ENCODE peak calls at places on chromosome 10, in six cellular contexts. Z is GM12864; D is body of pancreas; O is activated T-helper 1 cell treated with anti-CD3 and anti-CD28 coated beads, Interleukin-2, amount 50 U/mL, for 16 hours; F is HT1080; S is NCI-H1092. M is an unnamed sample.
A peak's percentile ranks its signal among the peaks of the same experiment; 100 is the strongest.

GRCh38 chr10:73771722-73772279 is 10.0 kb upstream of the CHCHD1 start:
- DNase-seq in Z (no peak), D (peak; percentile 81), O (peak; percentile 67), F (no peak), S (peak; percentile 17), M (peak; percentile 76)

GRCh38 chr10:99296605-99297004 is 32.6 kb upstream of the CNNM1 start:
- DNase-seq in Z (no peak), D (no peak), O (no peak), F (no peak), S (no peak), M (no peak)

GRCh38 chr10:64369885-64370773 is 848.9 kb downstream of the REEP3 start:
- DNase-seq in Z (no peak), D (no peak), O (no peak), F (no peak), S (no peak), M (no peak)

GRCh38 chr10:112783653-112784426 is 166.2 kb upstream of the TCF7L2 start:
- DNase-seq in Z (no peak), D (no peak), O (no peak), F (no peak), S (peak; percentile 2), M (no peak)

GRCh38 chr10:12780634-12781601 is 220.6 kb downstream of the CCDC3 start:
- DNase-seq in Z (no peak), D (no peak), O (no peak), F (no peak), S (no peak), M (peak; percentile 93)

GRCh38 chr10:54614062-54614461 is 187.0 kb downstream of the PCDH15 start:
- DNase-seq in Z (no peak), D (no peak), O (no peak), F (no peak), S (no peak), M (no peak)

GRCh38 chr10:59310324-59310914 is 51.9 kb downstream of the FAM13C start:
- DNase-seq in Z (no peak), D (no peak), O (no peak), F (no peak), S (no peak), M (no peak)

GRCh38 chr10:96360766-96361165 is 2.0 kb upstream of the OPALIN start:
- DNase-seq in Z (no peak), D (no peak), O (no peak), F (no peak), S (no peak), M (no peak)

GRCh38 chr10:117364121-117364960 is 10.9 kb downstream of the PDZD8 start:
- DNase-seq in Z (no peak), D (no peak), O (no peak), F (peak; percentile 18), S (no peak), M (no peak)

GRCh38 chr10:113997428-113997827 is 46.2 kb upstream of the ADRB1 start:
- DNase-seq in Z (no peak), D (peak; percentile 68), O (no peak), F (peak; percentile 30), S (no peak), M (no peak)

GRCh38 chr10:128540806-128541739 is 414.9 kb upstream of the MKI67 start:
- DNase-seq in Z (no peak), D (no peak), O (no peak), F (no peak), S (no peak), M (peak; percentile 53)

GRCh38 chr10:75220258-75220657 is 9.7 kb downstream of the VDAC2 start:
- DNase-seq in Z (no peak), D (no peak), O (no peak), F (no peak), S (no peak), M (no peak)

GRCh38 chr10:132961-133898 is 2.0 kb upstream of the ZMYND11 start:
- DNase-seq in Z (no peak), D (no peak), O (no peak), F (peak; percentile 72), S (no peak), M (no peak)

GRCh38 chr10:124372906-124373305 is 45.8 kb downstream of the OAT start:
- DNase-seq in Z (no peak), D (no peak), O (no peak), F (no peak), S (no peak), M (no peak)

GRCh38 chr10:49115015-49115795 is at the start of gene VSTM4:
- DNase-seq in Z (no peak), D (peak; percentile 21), O (no peak), F (peak; percentile 31), S (peak; percentile 20), M (peak; percentile 10)

GRCh38 chr10:21993360-21994001 is 10.0 kb downstream of the DNAJC1 start:
- DNase-seq in Z (no peak), D (no peak), O (no peak), F (peak; percentile 42), S (no peak), M (peak; percentile 66)

GRCh38 chr10:201328-201771 is 66.1 kb downstream of the ZMYND11 start:
- DNase-seq in Z (no peak), D (no peak), O (no peak), F (peak; percentile 10), S (no peak), M (peak; percentile 78)

GRCh38 chr10:4136121-4136520 is 351.1 kb upstream of the KLF6 start:
- DNase-seq in Z (peak; percentile 61), D (no peak), O (no peak), F (no peak), S (no peak), M (no peak)

GRCh38 chr10:20944789-20945502 is 47.8 kb upstream of the NEBL start:
- DNase-seq in Z (no peak), D (no peak), O (no peak), F (no peak), S (no peak), M (no peak)

GRCh38 chr10:68871731-68872342 is 29.3 kb upstream of the DDX50 start:
- DNase-seq in Z (no peak), D (no peak), O (no peak), F (peak; percentile 45), S (peak; percentile 93), M (peak; percentile 95)

GRCh38 chr10:79176949-79177602 is 108.3 kb downstream of the ZMIZ1 start:
- DNase-seq in Z (no peak), D (no peak), O (no peak), F (no peak), S (no peak), M (no peak)

GRCh38 chr10:56586391-56586790 is 225.3 kb upstream of the ZWINT start:
- DNase-seq in Z (no peak), D (no peak), O (no peak), F (no peak), S (no peak), M (no peak)

GRCh38 chr10:107692072-107692471 is 527.6 kb upstream of the SORCS1 start:
- DNase-seq in Z (no peak), D (no peak), O (no peak), F (no peak), S (no peak), M (no peak)

GRCh38 chr10:30387646-30388243 is 38.7 kb upstream of the MTPAP start:
- DNase-seq in Z (no peak), D (no peak), O (no peak), F (peak; percentile 84), S (no peak), M (no peak)

GRCh38 chr10:78543026-78543748 is 509.5 kb downstream of the RPS24 start:
- DNase-seq in Z (no peak), D (no peak), O (no peak), F (no peak), S (no peak), M (no peak)

M was measured in A673.